ENCODE peak calls at places on chromosome 13, in four cellular contexts. One of them, this sample, is unnamed.

GRCh38 chr13:36395280-36395679 is 37.0 kb upstream of the CCNA1 start:
- DNase-seq in mucosa of gallbladder: no peak
- DNase-seq in brain microvascular endothelial cell: no peak
- DNase-seq in astrocyte of the spinal cord: peak
- DNase-seq in this sample: peak

GRCh38 chr13:74465279-74465678 is 331.1 kb upstream of the KLF12 start:
- DNase-seq in astrocyte of the spinal cord: no peak
- DNase-seq in mucosa of gallbladder: no peak
- DNase-seq in brain microvascular endothelial cell: no peak
- DNase-seq in this sample: no peak

GRCh38 chr13:27481766-27482165 is 31.4 kb upstream of the MTIF3 start:
- DNase-seq in mucosa of gallbladder: peak
- DNase-seq in astrocyte of the spinal cord: peak
- DNase-seq in brain microvascular endothelial cell: peak
- DNase-seq in this sample: peak

GRCh38 chr13:99275093-99275469 is 16.9 kb upstream of the GPR18 start:
- DNase-seq in mucosa of gallbladder: no peak
- DNase-seq in astrocyte of the spinal cord: peak
- DNase-seq in brain microvascular endothelial cell: peak
- DNase-seq in this sample: no peak

GRCh38 chr13:27151798-27152599 is 19.6 kb downstream of the USP12 start:
- DNase-seq in mucosa of gallbladder: no peak
- DNase-seq in brain microvascular endothelial cell: peak
- DNase-seq in astrocyte of the spinal cord: no peak
- DNase-seq in this sample: no peak

GRCh38 chr13:26707122-26708006 is 53.2 kb downstream of the GPR12 start:
- DNase-seq in mucosa of gallbladder: peak
- DNase-seq in astrocyte of the spinal cord: peak
- DNase-seq in brain microvascular endothelial cell: peak
- DNase-seq in this sample: peak

GRCh38 chr13:25951831-25952230 is 100.0 kb downstream of the SHISA2 start:
- DNase-seq in astrocyte of the spinal cord: no peak
- DNase-seq in mucosa of gallbladder: no peak
- DNase-seq in brain microvascular endothelial cell: no peak
- DNase-seq in this sample: no peak

GRCh38 chr13:77728265-77728966 is 30.9 kb downstream of the SLAIN1 start:
- DNase-seq in astrocyte of the spinal cord: no peak
- DNase-seq in brain microvascular endothelial cell: no peak
- DNase-seq in mucosa of gallbladder: no peak
- DNase-seq in this sample: no peak

GRCh38 chr13:75760182-75760981 is 124.3 kb downstream of the LMO7 start:
- DNase-seq in astrocyte of the spinal cord: no peak
- DNase-seq in brain microvascular endothelial cell: no peak
- DNase-seq in mucosa of gallbladder: peak
- DNase-seq in this sample: no peak

GRCh38 chr13:114025432-114026127 is 51.7 kb upstream of the C13orf46 start:
- DNase-seq in mucosa of gallbladder: peak
- DNase-seq in astrocyte of the spinal cord: peak
- DNase-seq in brain microvascular endothelial cell: peak
- DNase-seq in this sample: no peak

GRCh38 chr13:101941095-101941777 is 460.6 kb downstream of the FGF14 start:
- DNase-seq in mucosa of gallbladder: no peak
- DNase-seq in brain microvascular endothelial cell: peak
- DNase-seq in astrocyte of the spinal cord: peak
- DNase-seq in this sample: no peak

GRCh38 chr13:110455444-110455843 is 106.1 kb downstream of the RAB20 start:
- DNase-seq in mucosa of gallbladder: no peak
- DNase-seq in brain microvascular endothelial cell: no peak
- DNase-seq in astrocyte of the spinal cord: no peak
- DNase-seq in this sample: no peak

GRCh38 chr13:80036845-80037504 is 304.0 kb downstream of the SPRY2 start:
- DNase-seq in mucosa of gallbladder: peak
- DNase-seq in brain microvascular endothelial cell: no peak
- DNase-seq in astrocyte of the spinal cord: no peak
- DNase-seq in this sample: no peak

GRCh38 chr13:113771709-113772331 is 12.8 kb downstream of the TMEM255B start:
- DNase-seq in brain microvascular endothelial cell: no peak
- DNase-seq in mucosa of gallbladder: no peak
- DNase-seq in astrocyte of the spinal cord: no peak
- DNase-seq in this sample: no peak

GRCh38 chr13:78976696-78977095 is 317.7 kb upstream of the OBI1 start:
- DNase-seq in astrocyte of the spinal cord: no peak
- DNase-seq in brain microvascular endothelial cell: no peak
- DNase-seq in mucosa of gallbladder: no peak
- DNase-seq in this sample: no peak

GRCh38 chr13:99039718-99040280 is 61.9 kb upstream of the DOCK9 start:
- DNase-seq in astrocyte of the spinal cord: no peak
- DNase-seq in mucosa of gallbladder: no peak
- DNase-seq in brain microvascular endothelial cell: no peak
- DNase-seq in this sample: no peak

GRCh38 chr13:75687145-75687763 is 51.1 kb downstream of the LMO7 start:
- DNase-seq in astrocyte of the spinal cord: peak
- DNase-seq in mucosa of gallbladder: no peak
- DNase-seq in brain microvascular endothelial cell: peak
- DNase-seq in this sample: peak

GRCh38 chr13:98103942-98104880 is 38.7 kb upstream of the FARP1 start:
- DNase-seq in astrocyte of the spinal cord: no peak
- DNase-seq in brain microvascular endothelial cell: no peak
- DNase-seq in mucosa of gallbladder: no peak
- DNase-seq in this sample: peak

GRCh38 chr13:26412263-26412662 is 145.2 kb upstream of the WASF3 start:
- DNase-seq in mucosa of gallbladder: no peak
- DNase-seq in astrocyte of the spinal cord: no peak
- DNase-seq in brain microvascular endothelial cell: no peak
- DNase-seq in this sample: no peak

GRCh38 chr13:43516401-43516826 is 270.4 kb downstream of the ENOX1 start:
- DNase-seq in brain microvascular endothelial cell: no peak
- DNase-seq in mucosa of gallbladder: peak
- DNase-seq in astrocyte of the spinal cord: peak
- DNase-seq in this sample: peak

GRCh38 chr13:99230991-99231390 is 27.2 kb downstream of the GPR18 start:
- DNase-seq in brain microvascular endothelial cell: no peak
- DNase-seq in mucosa of gallbladder: no peak
- DNase-seq in astrocyte of the spinal cord: no peak
- DNase-seq in this sample: no peak